ENCODE peak calls at places on chromosomes 13 and 19, in seven cellular contexts. C is NCI-H2081; Z is putamen; A is activated naive CD8-positive, alpha-beta T cell treated with anti-CD3 and anti-CD28 coated beads, Interleukin-2, amount 50 U/mL, for 24 hours; H is stimulated activated CD4-positive, alpha-beta T cell treated with anti-CD3 and anti-CD28 coated beads, TNF-alpha, amount 100 ng/mL, for 48 hours; Q is LHCN-M2; K is AG09309. N is an unnamed sample.

GRCh38 chr13:21048901-21049655 is 12.3 kb downstream of the LATS2 start:
- DNase-seq in C (no peak), Z (no peak), A (no peak), H (no peak), Q (no peak), K (no peak), N (no peak)

GRCh38 chr13:40764587-40765403 is 6.2 kb downstream of the MRPS31 start:
- DNase-seq in C (no peak), Z (no peak), A (peak; percentile 59), H (peak; percentile 42), Q (no peak), K (no peak), N (peak; percentile 96)

GRCh38 chr13:98476538-98476966 is 100.4 kb downstream of the STK24 start:
- DNase-seq in C (no peak), Z (no peak), A (peak; percentile 86), H (peak; percentile 84), Q (peak; percentile 84), K (peak; percentile 71), N (peak; percentile 91)

GRCh38 chr19:16193466-16193865 is 4.2 kb upstream of the AP1M1 start:
- DNase-seq in C (no peak), Z (no peak), A (no peak), H (no peak), Q (no peak), K (no peak), N (peak; percentile 63)

GRCh38 chr19:58557253-58558065 is 952 bp downstream of the UBE2M start:
- DNase-seq in C (no peak), Z (no peak), A (no peak), H (no peak), Q (peak; percentile 30), K (no peak), N (no peak)

GRCh38 chr13:113759525-113760137 is 605 bp downstream of the TMEM255B start:
- DNase-seq in C (no peak), Z (no peak), A (no peak), H (no peak), Q (peak; percentile 22), K (no peak), N (peak; percentile 43)

GRCh38 chr19:33720691-33721682 is 75.7 kb upstream of the KCTD15 start:
- DNase-seq in C (no peak), Z (no peak), A (no peak), H (no peak), Q (no peak), K (no peak), N (no peak)

GRCh38 chr13:45298206-45298505 is 42.8 kb downstream of the TPT1 start:
- DNase-seq in C (no peak), Z (no peak), A (no peak), H (no peak), Q (no peak), K (no peak), N (no peak)

GRCh38 chr19:4971424-4971793 is 2.5 kb downstream of the KDM4B start:
- DNase-seq in C (peak; percentile 28), Z (no peak), A (peak; percentile 30), H (peak; percentile 17), Q (no peak), K (no peak), N (peak; percentile 43)